ENCODE peak calls at places on chromosomes 12 and 14, in four cellular contexts. F is GM23248, U is A549, Q is BE2C. X is an unnamed sample. For H3K9me3, the result is how much of the 10 kb centered on the place peaks cover.

GRCh38 chr14:52703225-52703624 is 3.8 kb upstream of the PSMC6 start:
- DNase-seq in F (peak), U (no peak), Q (no peak), X (no peak)

GRCh38 chr14:72617391-72618011 is 276.4 kb downstream of the DPF3 start:
- DNase-seq in F (peak), U (no peak), Q (peak), X (no peak)

GRCh38 chr12:128047266-128048060 is 219.5 kb upstream of the TMEM132C start:
- DNase-seq in F (no peak), U (no peak), Q (no peak), X (no peak)

GRCh38 chr12:57590892-57591566 is at the start of gene PIP4K2C:
- DNase-seq in F (peak), U (peak), Q (peak), X (peak)

GRCh38 chr14:93175492-93175891 is 9.2 kb downstream of the MOAP1 start:
- DNase-seq in F (no peak), U (no peak), Q (no peak), X (no peak)

GRCh38 chr14:28406181-28406580 is 360.4 kb upstream of the FOXG1 start:
- DNase-seq in F (no peak), U (no peak), Q (no peak), X (no peak)

GRCh38 chr12:26979733-26980132 is 34.5 kb downstream of the TM7SF3 start:
- DNase-seq in F (no peak), U (no peak), Q (no peak), X (no peak)

GRCh38 chr14:50040401-50040775 is 76.0 kb downstream of the VCPKMT start:
- DNase-seq in F (peak), U (peak), Q (no peak), X (no peak)

GRCh38 chr12:63915105-63915830 is 70.8 kb downstream of the SRGAP1 start:
- DNase-seq in F (peak), U (peak), Q (no peak), X (no peak)

GRCh38 chr14:106679776-106680175 is 1153.4 kb downstream of the TMEM121 start:
- DNase-seq in F (no peak), U (no peak), Q (no peak), X (no peak)
- H3K9me3 ChIP-seq in F (under half), U (under half), Q (under half), X (under half)

GRCh38 chr12:115873416-115874082 is 403.9 kb downstream of the MED13L start:
- DNase-seq in F (no peak), U (no peak), Q (no peak), X (no peak)
- H3K4me3 ChIP-seq in F (no peak), U (no peak), Q (no peak), X (no peak)

DNA sequence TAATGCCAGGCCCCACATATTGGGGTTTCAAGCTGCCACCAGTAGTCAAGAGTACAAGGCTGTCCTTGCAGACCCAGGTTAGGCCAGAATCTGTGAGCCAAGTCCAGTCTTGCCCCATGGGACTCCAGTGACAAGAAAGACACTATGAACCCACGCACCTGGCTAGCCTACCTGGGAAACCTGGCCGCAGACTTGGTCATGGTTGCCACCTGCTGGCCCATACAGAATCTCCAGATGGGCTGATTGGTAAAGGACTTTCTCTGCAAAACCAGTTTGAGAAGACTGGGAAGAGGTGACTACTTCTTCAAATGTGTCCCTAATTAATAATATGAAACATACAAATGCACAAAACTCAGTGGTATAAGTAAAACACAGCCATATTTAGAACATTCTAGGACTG is 398.4 kb upstream of the FLRT2 start:
- DNase-seq in F (no peak), U (no peak), Q (no peak), X (no peak)
- H3K9me3 ChIP-seq in F (under half), U (under half), Q (under half), X (under half)

DNA sequence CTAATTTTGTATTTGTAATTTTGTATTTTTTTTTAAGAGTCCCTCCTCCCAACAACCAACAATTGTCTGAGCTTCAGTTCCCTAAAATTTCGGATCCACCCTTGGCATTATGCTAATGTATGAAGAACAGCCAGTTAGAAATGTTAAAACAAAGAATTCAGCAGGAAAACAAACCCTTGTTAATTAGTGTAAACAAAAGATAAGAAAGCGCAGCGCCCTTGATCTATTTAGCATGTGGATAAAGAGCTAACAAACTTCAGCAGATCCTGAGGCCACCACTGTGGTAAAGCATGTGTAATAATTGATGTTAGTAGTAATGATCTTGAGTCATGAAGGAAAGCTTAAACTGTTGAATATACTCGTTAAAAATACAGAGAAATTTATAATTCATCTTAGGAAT is 199.8 kb downstream of the TMX1 start:
- DNase-seq in F (no peak), U (no peak), Q (no peak), X (no peak)
- H3K4me3 ChIP-seq in F (no peak), U (no peak), Q (no peak), X (no peak)

DNA sequence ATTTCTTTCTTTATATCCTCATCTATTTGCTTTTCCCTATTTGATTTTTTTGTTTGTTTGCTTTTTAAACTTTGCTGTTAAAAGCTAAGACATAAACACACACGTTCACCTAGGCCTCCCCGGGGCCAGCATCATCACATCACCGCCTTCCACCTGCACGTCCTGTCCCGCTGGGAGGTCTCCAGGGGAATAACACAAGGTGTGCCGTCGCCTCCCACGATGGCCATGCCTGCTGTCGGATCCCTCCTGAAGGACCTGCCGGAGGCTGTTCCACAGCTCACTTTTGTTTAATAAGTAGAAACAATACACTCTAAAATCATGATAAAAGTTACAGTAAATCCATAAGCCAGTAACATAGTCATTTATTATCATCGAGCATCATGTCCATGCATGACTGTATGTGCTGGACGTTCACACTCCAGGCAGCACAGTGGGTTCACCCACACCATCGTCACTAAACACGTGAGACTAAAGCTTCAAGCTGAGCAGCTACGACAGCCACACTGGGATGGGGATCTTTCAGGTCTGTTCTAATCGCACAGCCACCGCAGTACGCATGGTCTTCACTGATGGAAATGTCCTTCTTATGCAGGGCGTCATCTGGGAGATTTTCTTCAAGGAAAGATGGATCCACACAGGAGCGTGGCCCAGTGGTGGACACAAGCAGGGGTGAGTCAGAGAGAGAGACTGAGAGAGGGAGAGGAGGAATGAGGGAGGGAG is 3.6 kb downstream of the RIMBP2 start:
- DNase-seq in F (no peak), U (no peak), Q (no peak), X (no peak)
- H3K9me3 ChIP-seq in F (under half), U (under half), Q (under half), X (under half)

DNA sequence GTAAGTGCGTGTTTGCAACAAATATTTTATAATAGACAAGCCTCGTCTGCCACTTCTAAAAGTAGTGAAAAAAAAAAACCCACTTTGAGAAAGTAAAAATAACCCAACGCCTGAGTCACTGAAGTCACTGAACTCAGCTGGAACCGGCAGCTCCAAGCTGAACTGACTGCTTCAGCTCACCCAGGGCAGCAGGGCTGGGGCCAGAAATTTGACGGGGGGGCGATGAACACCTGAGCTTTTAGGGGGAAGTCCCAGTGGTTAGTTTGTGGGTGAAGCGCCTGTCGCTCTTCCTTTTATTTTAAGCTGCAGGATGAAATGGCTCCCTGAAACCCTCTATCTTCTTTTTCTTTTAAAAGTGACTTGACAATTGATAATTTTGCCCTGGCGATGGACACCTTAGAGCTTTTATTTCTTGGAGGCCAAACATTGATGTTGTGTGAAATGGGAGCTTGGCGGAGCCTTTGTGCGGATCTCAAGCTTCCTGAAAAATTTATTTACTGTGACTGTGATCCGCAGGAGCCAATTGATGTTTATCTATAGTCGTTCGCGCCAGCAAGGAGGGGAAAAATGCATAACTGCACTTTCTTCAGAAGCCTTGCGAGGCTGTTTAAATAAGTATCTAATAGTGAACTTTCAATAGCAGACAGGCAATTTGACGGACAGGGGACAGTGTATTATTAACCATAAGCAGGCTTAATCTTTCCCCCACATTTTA is 173.2 kb upstream of the MYL2 start:
- DNase-seq in F (no peak), U (no peak), Q (no peak), X (no peak)
- H3K4me3 ChIP-seq in F (no peak), U (no peak), Q (no peak), X (no peak)

DNA sequence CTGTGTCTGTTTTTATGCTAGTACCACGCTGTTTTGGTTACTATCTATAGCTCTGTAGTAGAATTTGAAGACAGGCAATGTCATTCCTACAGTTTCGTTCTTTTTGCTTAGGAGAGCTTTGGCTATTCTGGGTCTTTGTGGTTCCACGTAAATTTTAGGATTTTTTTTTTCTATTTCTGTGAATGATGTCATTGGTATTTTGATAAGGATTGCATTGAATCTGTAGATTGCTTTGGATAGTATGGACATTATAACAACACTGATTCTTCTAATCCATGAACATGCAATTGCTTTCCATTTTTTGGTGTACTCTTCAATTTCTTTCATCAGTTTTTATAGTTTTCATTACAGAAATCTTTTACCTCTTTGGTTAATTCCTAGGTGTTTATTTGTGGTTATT is 345.2 kb downstream of the TMEM121 start:
- DNase-seq in F (no peak), U (no peak), Q (no peak), X (no peak)
- H3K9me3 ChIP-seq in F (under half), U (under half), Q (under half), X (under half)

DNA sequence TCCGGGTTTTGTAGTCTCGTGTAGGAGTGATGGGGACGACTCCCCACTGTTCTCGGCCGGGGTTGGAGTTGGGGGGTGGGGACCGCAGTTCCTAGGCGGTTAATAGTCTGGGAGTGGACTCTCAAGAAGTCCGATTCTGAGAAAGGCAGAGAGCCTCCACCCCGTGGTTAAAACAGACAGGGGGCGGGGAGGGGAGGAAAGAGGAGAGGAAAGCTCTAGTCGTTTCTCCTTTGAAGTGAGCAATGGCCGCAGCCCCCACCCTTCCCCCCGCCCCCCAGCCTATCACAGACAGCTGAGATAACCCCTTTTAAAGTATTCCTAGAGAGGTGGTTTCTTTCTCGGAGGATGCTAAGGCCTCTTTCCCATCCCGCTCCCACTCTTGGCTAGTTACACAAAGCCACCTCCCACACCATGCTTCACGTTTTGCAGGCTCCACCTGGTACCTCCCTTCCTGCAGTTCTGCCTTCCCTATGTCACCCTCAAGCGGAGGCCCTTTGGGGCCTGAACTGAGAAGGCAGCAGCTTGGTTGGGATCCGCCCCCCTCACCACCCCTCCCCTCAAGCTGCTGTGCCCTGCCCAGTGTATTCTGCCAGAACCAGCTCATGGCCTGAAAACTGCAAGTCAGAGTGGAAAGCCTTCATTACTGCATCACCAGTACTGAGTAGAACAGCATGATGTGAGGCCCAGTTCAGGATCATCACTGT is 853 bp downstream of the USP5 start:
- DNase-seq in F (peak), U (peak), Q (peak), X (peak)
- H3K4me3 ChIP-seq in F (peak), U (peak), Q (peak), X (peak)

DNA sequence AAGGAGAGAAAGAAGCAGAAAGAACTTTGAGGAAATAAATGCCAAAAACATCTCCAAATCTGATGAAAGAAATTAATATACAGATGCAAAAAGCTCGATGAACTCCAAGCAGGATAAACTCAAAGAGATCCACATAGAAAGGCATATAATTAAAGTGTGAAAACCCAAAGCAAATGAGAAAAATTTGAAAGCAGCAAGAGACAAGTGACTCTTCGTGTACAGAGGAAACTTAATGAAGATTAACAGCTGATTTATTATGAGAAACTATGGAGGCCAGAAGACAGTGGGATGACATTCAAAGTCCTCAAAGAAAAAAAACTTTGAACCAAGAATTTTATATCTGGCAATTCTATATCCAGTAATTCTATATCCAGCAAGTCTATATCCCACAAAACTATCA is 163.0 kb upstream of the TMCC3 start:
- DNase-seq in F (peak), U (no peak), Q (no peak), X (no peak)
- H3K9me3 ChIP-seq in F (under half), U (under half), Q (under half), X (under half)

DNA sequence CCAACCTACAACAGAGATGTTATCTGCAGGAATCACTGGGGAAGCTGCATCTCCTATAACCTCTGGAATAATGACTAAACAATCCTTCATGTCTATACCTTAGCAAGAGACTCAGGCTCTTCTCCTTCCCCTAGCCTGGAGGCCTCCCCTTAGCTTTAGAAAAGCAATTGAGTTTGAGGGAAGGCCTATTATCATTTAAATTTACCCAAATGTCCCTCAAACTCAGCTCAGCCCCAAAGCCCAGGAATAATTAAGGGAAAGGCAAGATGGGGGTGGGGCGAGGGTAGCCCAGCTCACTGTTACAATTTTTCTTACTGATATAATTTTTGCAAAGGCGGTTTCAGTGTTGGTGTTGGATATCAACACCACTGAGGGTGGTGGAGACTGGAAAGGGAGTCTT is 151.4 kb upstream of the EEA1 start:
- DNase-seq in F (no peak), U (no peak), Q (no peak), X (no peak)
- H3K4me3 ChIP-seq in F (no peak), U (no peak), Q (no peak), X (no peak)